ENCODE peak calls at places on chromosomes 16 and 17, in six cellular contexts. C is lung; M is spleen; Q is neuronal stem cell; G is CD4-positive, alpha-beta T cell; U is foreskin keratinocyte. Y is an unnamed sample.
A peak's percentile ranks its signal among the peaks of the same experiment; 100 is the strongest.

GRCh38 chr16:2692251-2692947 is 10.1 kb downstream of the KCTD5 start:
- DNase-seq in U (no peak), M (no peak), G (no peak), C (no peak), Q (no peak), Y (no peak)

GRCh38 chr16:89972244-89973234 is 24.0 kb downstream of the DEF8 start:
- DNase-seq in M (peak; percentile 99), C (peak; percentile 91), U (peak; percentile 70), Q (peak; percentile 94), G (peak; percentile 85), Y (peak; percentile 87)

GRCh38 chr16:84315422-84315821 is 20.7 kb downstream of the WFDC1 start:
- DNase-seq in U (no peak), M (no peak), Q (no peak), G (no peak), C (no peak), Y (no peak)

GRCh38 chr17:46063239-46063638 is 64.2 kb downstream of the STH start:
- DNase-seq in C (no peak), U (peak; percentile 75), M (no peak), Q (no peak), G (no peak), Y (no peak)

GRCh38 chr17:41629826-41630670 is 5.7 kb upstream of the KRT17 start:
- DNase-seq in U (no peak), M (peak; percentile 22), G (no peak), Q (no peak), C (no peak), Y (no peak)

GRCh38 chr17:52789829-52790228 is 631.3 kb upstream of the CA10 start:
- DNase-seq in Q (no peak), C (no peak), U (no peak), G (no peak), M (no peak), Y (no peak)

GRCh38 chr17:49218941-49219913 is 8.7 kb downstream of the ABI3 start:
- DNase-seq in C (no peak), U (no peak), Q (no peak), G (no peak), M (peak; percentile 92), Y (no peak)

GRCh38 chr17:49848019-49848473 is at the start of gene TAC4:
- DNase-seq in Q (no peak), M (no peak), C (no peak), U (no peak), G (no peak), Y (no peak)

GRCh38 chr17:62562656-62563055 is 64.8 kb upstream of the MRC2 start:
- DNase-seq in U (no peak), Q (no peak), M (no peak), G (no peak), C (no peak), Y (no peak)

GRCh38 chr16:10088380-10088793 is 93.8 kb downstream of the GRIN2A start:
- DNase-seq in U (no peak), C (no peak), M (no peak), Q (no peak), G (no peak), Y (no peak)

GRCh38 chr16:89498839-89499238 is 8.5 kb upstream of the ANKRD11 start:
- DNase-seq in G (no peak), M (no peak), C (no peak), Q (no peak), U (no peak), Y (no peak)

GRCh38 chr16:50466170-50466569 is 82.0 kb upstream of the NKD1 start:
- DNase-seq in Q (no peak), M (no peak), G (no peak), C (no peak), U (no peak), Y (no peak)

GRCh38 chr17:17737938-17738894 is 57.0 kb downstream of the RAI1 start:
- DNase-seq in C (no peak), U (no peak), M (no peak), Q (no peak), G (no peak), Y (no peak)

GRCh38 chr17:56833812-56834379 is at the start of the genes C17orf67 and DGKE:
- DNase-seq in Q (peak; percentile 95), C (peak; percentile 98), G (peak; percentile 98), M (peak; percentile 100), U (peak; percentile 68), Y (no peak)

GRCh38 chr17:48058393-48059124 is 10.4 kb downstream of the NFE2L1 start:
- DNase-seq in U (no peak), G (no peak), Q (no peak), C (no peak), M (peak; percentile 44), Y (no peak)

GRCh38 chr17:10210151-10210574 is 11.8 kb upstream of the GAS7 start:
- DNase-seq in G (no peak), C (no peak), U (no peak), M (no peak), Q (no peak), Y (no peak)

GRCh38 chr17:50060951-50061712 is 5.2 kb downstream of the ITGA3 start:
- DNase-seq in G (no peak), C (peak; percentile 91), U (peak; percentile 67), M (peak; percentile 71), Q (no peak), Y (no peak)

GRCh38 chr17:63973930-63974593 is 1.3 kb upstream of the SCN4A start:
- DNase-seq in C (no peak), G (no peak), M (no peak), Q (no peak), U (no peak), Y (no peak)

GRCh38 chr17:42109086-42109485 is 3.4 kb downstream of the DHX58 start:
- DNase-seq in U (no peak), M (no peak), G (no peak), C (no peak), Q (no peak), Y (no peak)

GRCh38 chr16:56606688-56607618 is 1.4 kb upstream of the MT2A start:
- DNase-seq in U (peak; percentile 99), Q (no peak), M (peak; percentile 89), C (peak; percentile 79), G (no peak), Y (no peak)

GRCh38 chr16:73231969-73232554 is 184.1 kb upstream of the ZFHX3 start:
- DNase-seq in M (no peak), G (no peak), Q (no peak), U (no peak), C (no peak), Y (no peak)

GRCh38 chr17:49588726-49589555 is 13.3 kb downstream of the NXPH3 start:
- DNase-seq in Q (no peak), U (no peak), M (no peak), G (no peak), C (no peak), Y (no peak)

GRCh38 chr16:84356591-84357116 is 11.7 kb upstream of the ATP2C2 start:
- DNase-seq in C (no peak), G (no peak), M (peak; percentile 28), U (no peak), Q (peak; percentile 26), Y (no peak)

GRCh38 chr17:52287611-52288010 is 129.1 kb upstream of the CA10 start:
- DNase-seq in G (no peak), M (no peak), U (no peak), C (no peak), Q (no peak), Y (no peak)

GRCh38 chr16:31225193-31225592 is 8.3 kb upstream of the PYDC1 start:
- DNase-seq in M (no peak), Q (no peak), G (no peak), C (no peak), U (no peak), Y (no peak)

DNA sequence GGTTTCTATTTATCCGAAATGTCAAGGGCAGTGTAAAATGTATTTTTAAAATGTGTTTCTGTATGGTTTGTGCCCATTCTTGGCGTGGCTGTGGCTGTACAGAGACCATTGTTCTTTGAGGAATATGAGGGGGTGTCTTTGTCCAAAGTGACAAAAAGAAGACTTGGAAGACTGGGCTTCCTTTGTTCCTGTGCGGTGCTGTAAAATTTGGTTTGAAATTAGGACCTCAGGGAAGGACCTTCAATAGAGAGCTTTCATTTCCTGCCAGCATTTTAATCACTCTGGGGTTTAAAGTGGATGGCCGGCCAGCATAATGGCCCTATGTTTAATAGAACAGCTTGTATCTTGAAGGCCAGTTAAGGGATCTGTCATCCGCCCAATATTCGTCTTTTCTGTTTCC is 190.1 kb upstream of the TBX2 start:
- DNase-seq in Q (no peak), G (no peak), M (no peak), C (no peak), U (no peak), Y (no peak)
- H3K27ac ChIP-seq in Q (no peak overlapping the region), G (no peak overlapping the region), M (peak overlapping the region; percentile 49), C (peak overlapping the region; percentile 46), U (no peak overlapping the region), Y (no peak overlapping the region)

GRCh38 chr17:43932357-43932756 is 9.9 kb downstream of the PPY start:
- DNase-seq in C (no peak), M (no peak), G (no peak), U (no peak), Q (no peak), Y (no peak)
- H3K27ac ChIP-seq in C (no peak overlapping the region), M (no peak overlapping the region), G (no peak overlapping the region), U (no peak overlapping the region), Q (no peak overlapping the region), Y (no peak overlapping the region)

GRCh38 chr17:36948717-36949460 is at the start of gene AATF:
- DNase-seq in G (peak; percentile 91), U (peak; percentile 78), Q (peak; percentile 96), C (peak; percentile 97), M (peak; percentile 99), Y (no peak)
- H3K27ac ChIP-seq in G (peak within 1 kb of the TSS; percentile 62), U (peak within 1 kb of the TSS; percentile 64), Q (peak within 1 kb of the TSS; percentile 83), C (peak within 1 kb of the TSS; percentile 95), M (peak within 1 kb of the TSS; percentile 92), Y (no peak within 1 kb of the TSS)

GRCh38 chr16:11561856-11562255 is 24.9 kb downstream of the LITAF start:
- DNase-seq in U (no peak), G (no peak), Q (no peak), C (no peak), M (no peak), Y (no peak)

GRCh38 chr16:11562941-11563340 is 23.8 kb downstream of the LITAF start:
- DNase-seq in U (no peak), G (no peak), M (no peak), C (no peak), Q (no peak), Y (no peak)

GRCh38 chr16:11562411-11562810 is 24.3 kb downstream of the LITAF start:
- DNase-seq in C (no peak), U (peak; percentile 44), Q (no peak), M (no peak), G (no peak), Y (no peak)

GRCh38 chr16:11560701-11561439 is 25.8 kb downstream of the LITAF start:
- DNase-seq in U (peak; percentile 74), Q (no peak), G (peak; percentile 64), C (no peak), M (no peak), Y (no peak)

DNA sequence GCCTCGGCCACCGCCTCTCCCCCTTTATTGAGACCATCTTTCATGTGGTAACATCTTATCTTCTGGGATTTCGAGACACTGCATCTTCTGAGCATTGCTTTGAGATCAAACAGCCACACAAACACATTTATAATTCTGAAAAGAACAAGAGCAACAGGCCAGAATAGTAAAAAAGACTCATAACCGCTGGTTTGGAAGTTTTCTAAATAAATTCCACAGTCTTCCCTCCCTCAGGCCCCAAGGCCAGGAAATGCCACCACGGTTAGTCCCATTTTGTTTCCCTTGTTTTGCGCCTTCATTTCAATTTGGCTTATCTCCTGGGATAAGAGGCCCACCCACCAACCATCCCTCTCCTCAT is 25.3 kb downstream of the LITAF start:
- DNase-seq in C (no peak), U (no peak), G (no peak), Q (no peak), M (no peak), Y (no peak)
- H3K27ac ChIP-seq in C (peak overlapping the region; percentile 40), U (peak overlapping the region; percentile 86), G (peak overlapping the region; percentile 87), Q (no peak overlapping the region), M (peak overlapping the region; percentile 80), Y (no peak overlapping the region)

Y was measured in iPS DF 6.9.